ENCODE peak calls at places on chromosomes 6 and 20, in four cellular contexts. U is left ventricle myocardium inferior, C is heart left ventricle, N is GM23338. Q is an unnamed sample.

GRCh38 chr6:166632731-166633130 is 5.7 kb upstream of the RPS6KA2 start:
- DNase-seq in N (no peak), C (no peak), U (no peak), Q (no peak)

GRCh38 chr20:20566523-20566922 is 145.9 kb downstream of the RALGAPA2 start:
- DNase-seq in N (no peak), U (no peak), C (no peak), Q (no peak)

GRCh38 chr6:121158924-121159323 is 175.4 kb downstream of the TBC1D32 start:
- DNase-seq in N (no peak), U (no peak), C (no peak), Q (no peak)

GRCh38 chr6:94026575-94026974 is 607.2 kb upstream of the EPHA7 start:
- DNase-seq in C (no peak), U (no peak), N (no peak), Q (no peak)

GRCh38 chr20:48180637-48181036 is 395.4 kb upstream of the SULF2 start:
- DNase-seq in C (no peak), U (no peak), N (no peak), Q (no peak)

GRCh38 chr6:133802861-133803260 is 86.1 kb upstream of the TCF21 start:
- DNase-seq in U (no peak), N (no peak), C (no peak), Q (no peak)

GRCh38 chr6:17039266-17039665 is 62.6 kb upstream of the STMND1 start:
- DNase-seq in U (no peak), C (no peak), N (no peak), Q (no peak)

GRCh38 chr20:19929749-19930148 is 87.4 kb upstream of the NAA20 start:
- DNase-seq in N (no peak), C (no peak), U (no peak), Q (no peak)

GRCh38 chr6:13098808-13099570 is 229.3 kb downstream of the TBC1D7 start:
- DNase-seq in N (no peak), U (no peak), C (no peak), Q (no peak)

GRCh38 chr6:30515106-30515505 is 25.8 kb downstream of the HLA-E start:
- DNase-seq in N (peak; percentile 72), U (no peak), C (no peak), Q (no peak)

GRCh38 chr6:156279306-156279969 is 497.7 kb upstream of the ARID1B start:
- DNase-seq in U (no peak), N (no peak), C (no peak), Q (no peak)

GRCh38 chr20:47241345-47241781 is 115.1 kb downstream of the ZMYND8 start:
- DNase-seq in C (no peak), U (no peak), N (no peak), Q (no peak)

GRCh38 chr6:136991614-136992013 is 53.2 kb downstream of the IL20RA start:
- DNase-seq in N (no peak), U (no peak), C (no peak), Q (no peak)

GRCh38 chr6:106163446-106163965 is 77.4 kb downstream of the PRDM1 start:
- DNase-seq in C (no peak), U (no peak), N (peak; percentile 50), Q (no peak)

GRCh38 chr6:21615504-21615903 is 22.0 kb downstream of the SOX4 start:
- DNase-seq in U (no peak), N (no peak), C (no peak), Q (no peak)

GRCh38 chr20:5652626-5653573 is 97.3 kb upstream of the SHLD1 start:
- DNase-seq in U (no peak), C (no peak), N (no peak), Q (no peak)

GRCh38 chr20:49496043-49496442 is 13.6 kb upstream of the KCNB1 start:
- DNase-seq in C (no peak), N (no peak), U (no peak), Q (no peak)

GRCh38 chr20:22453244-22454080 is 130.9 kb downstream of the FOXA2 start:
- DNase-seq in U (no peak), N (peak; percentile 64), C (no peak), Q (no peak)
- TF ChIP-seq CTCF in U (peak; percentile 70), N (peak; percentile 92), C (peak; percentile 50), Q (no peak)

DNA sequence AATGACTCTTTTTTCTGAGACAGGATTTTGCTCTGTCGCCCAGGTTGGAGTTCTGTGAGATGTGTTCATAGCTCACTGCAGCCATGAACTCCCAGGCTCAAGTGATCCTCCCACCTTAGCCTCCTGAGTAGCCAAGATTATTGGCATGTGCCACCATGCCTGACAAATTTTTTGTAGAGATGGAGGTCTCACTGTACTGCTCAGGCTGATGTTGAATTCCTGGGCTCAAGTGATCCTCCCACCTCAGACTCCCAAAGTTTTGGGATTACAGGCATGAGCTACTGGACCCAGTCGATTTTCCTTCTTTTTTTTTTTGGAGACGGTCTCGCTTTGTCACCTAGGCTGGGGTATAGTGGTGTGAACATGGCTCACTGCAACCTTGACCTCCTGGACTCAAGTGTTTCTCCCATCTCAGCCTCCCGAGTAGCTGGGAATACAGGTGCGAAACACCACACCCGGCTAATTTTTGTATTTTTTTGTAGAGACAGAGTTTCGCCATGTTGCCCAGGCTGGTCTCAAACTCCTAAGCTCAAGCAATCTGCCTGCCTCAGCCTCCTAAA is 24.3 kb downstream of the BCL2L1 start:
- DNase-seq in N (no peak), U (no peak), C (no peak), Q (no peak)
- H3K4me1 ChIP-seq in N (peaks cover 32% of the 10 kb centered on the region), U (peaks cover 98% of the 10 kb centered on the region), C (peaks cover 93% of the 10 kb centered on the region), Q (peaks cover 64% of the 10 kb centered on the region)

DNA sequence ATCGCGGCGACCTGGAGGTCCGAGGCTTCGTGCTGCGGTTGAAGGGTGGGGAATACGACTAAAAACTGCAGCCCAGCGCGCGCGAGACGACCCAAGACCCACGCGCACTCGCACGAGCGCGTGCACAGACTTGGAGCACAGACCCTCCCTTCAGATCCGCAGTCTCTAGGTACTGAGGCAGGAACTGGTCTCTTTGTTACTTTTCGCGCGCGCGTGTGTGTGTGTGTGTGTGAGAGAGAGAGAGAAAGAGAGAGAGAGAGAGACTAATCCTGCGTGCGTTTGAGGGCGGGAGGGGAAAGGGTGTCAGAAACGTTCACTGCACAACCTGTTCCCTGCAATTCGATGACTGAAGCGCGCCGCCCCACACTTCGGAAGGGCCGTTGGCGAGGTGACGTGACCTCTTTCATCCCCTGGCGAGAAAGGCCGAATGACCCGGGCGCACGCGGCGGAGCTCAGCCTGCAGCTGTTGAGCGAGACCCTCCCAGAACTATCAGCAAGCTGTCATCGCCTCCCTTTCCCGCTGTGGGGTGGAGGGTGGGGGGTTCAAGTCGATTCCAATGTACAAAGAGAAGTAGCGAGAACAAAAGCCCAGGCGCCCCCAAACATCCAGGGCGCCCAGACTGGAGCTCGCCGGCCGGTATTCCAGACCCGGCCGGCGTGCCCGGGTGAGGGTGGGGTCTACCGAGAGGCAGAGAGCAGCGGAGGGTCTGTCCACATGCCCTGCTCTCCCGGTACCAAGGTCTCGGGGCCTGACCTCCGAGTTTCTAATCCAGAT is 1.5 kb upstream of the TUBB2B start:
- DNase-seq in N (peak; percentile 78), U (no peak), C (no peak), Q (no peak)
- H3K36me3 ChIP-seq in N (peaks cover 6% of the 10 kb centered on the region), U (no peaks in the 10 kb centered on the region), C (no peaks in the 10 kb centered on the region), Q (no peaks in the 10 kb centered on the region)

DNA sequence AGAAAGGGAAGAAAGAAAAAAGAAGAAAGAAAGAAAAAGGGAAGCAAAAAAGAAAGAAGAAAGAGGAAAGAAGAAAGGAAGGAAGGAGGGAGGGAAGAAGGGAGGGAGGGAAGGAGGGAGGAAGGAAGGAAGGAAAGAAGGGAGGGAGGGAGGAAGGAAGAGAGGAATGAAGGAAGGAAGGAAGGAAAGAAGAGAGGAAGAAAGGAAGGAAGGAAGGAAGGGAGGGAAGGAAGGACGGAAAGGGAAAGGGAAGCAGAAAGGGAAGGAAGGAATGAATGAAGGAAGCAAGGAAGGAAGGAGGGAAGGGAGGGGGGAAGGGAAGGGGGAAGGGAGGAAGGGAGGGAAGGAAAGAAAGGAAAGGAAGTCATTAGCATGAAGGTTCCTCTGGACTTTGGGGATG is 452.9 kb downstream of the TFAP2B start:
- DNase-seq in C (no peak), N (no peak), U (no peak), Q (no peak)
- TF ChIP-seq CTCF in C (no peak), N (no peak), U (no peak), Q (no peak)

GRCh38 chr6:53616450-53617357 is 48.9 kb downstream of the KLHL31 start:
- DNase-seq in U (no peak), C (no peak), N (no peak), Q (no peak)
- H3K4me1 ChIP-seq in U (no peaks in the 10 kb centered on the region), C (no peaks in the 10 kb centered on the region), N (peaks cover 22% of the 10 kb centered on the region), Q (no peaks in the 10 kb centered on the region)

GRCh38 chr6:55696501-55696900 is 117.5 kb upstream of the HMGCLL1 start:
- DNase-seq in C (no peak), U (no peak), N (no peak), Q (no peak)
- H3K36me3 ChIP-seq in C (no peaks in the 10 kb centered on the region), U (no peaks in the 10 kb centered on the region), N (no peaks in the 10 kb centered on the region), Q (no peaks in the 10 kb centered on the region)

DNA sequence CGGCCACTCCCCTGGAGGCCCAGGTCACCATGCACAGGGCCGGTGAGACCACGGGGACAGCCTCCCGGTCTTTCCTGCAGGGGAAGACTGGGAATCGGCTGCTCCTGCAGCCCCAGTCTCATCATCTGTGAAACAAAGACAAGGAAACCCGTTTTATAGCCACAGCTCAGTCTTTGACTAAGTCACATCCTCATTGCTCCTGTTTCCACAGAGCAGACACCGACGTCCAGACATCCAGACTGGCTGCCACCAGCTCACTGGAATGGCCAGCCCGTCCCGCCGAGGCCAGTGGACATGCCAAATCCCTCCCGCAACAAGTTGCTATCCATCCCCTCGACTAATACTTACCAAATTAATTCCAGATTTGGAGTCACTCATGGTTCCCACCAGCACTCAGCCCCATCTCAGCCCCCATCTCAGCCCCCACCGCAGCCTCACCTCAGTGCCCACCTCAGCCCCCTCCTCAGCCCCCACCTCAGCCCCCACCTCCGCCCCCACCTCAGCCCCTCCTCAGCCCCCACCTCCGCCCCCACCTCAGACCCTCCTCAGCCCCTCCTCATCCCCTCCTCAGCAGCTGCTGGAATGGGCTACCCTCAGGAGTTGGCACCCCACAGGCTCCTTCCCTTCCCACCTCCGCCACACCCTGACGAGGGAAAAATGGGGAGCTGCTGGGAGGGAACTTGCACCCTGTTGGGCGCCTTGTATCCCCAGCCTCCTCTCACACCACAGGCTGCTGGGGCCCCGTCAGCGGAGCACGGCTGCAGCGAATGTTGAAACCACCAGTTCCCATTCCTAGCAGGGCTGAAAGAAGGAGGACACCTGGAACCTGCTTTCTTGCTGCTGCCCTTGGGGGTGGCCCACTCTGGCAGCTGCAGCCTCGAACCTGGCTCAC is 48.7 kb downstream of the YTHDF1 start:
- DNase-seq in N (peak; percentile 62), C (peak; percentile 56), U (no peak), Q (no peak)
- TF ChIP-seq CTCF in N (no peak), C (no peak), U (no peak), Q (no peak)

GRCh38 chr6:41727705-41728072 is 7.7 kb downstream of the TFEB start:
- DNase-seq in N (no peak), C (peak; percentile 46), U (no peak), Q (no peak)
- H3K4me1 ChIP-seq in N (peaks cover 25% of the 10 kb centered on the region), C (peaks cover 98% of the 10 kb centered on the region), U (peaks cover 100% of the 10 kb centered on the region), Q (peaks cover 74% of the 10 kb centered on the region)